ENCODE peak calls at places on chromosomes 5 and 9, in seven cellular contexts. R, Q, S, Y, I, W and B are unnamed samples.

GRCh38 chr5:154189819-154190651 is 498 bp upstream of the GALNT10 start:
- DNase-seq in Q (peak; percentile 92), Y (peak; percentile 68), I (peak; percentile 94), W (peak; percentile 66), R (peak; percentile 74), S (peak; percentile 71), B (peak; percentile 9)

GRCh38 chr5:131377785-131378325 is 114.0 kb downstream of the CDC42SE2 start:
- DNase-seq in R (no peak), W (no peak), Q (no peak), S (no peak), Y (no peak), I (no peak), B (no peak)

GRCh38 chr5:861442-862366 is 10.9 kb upstream of the ZDHHC11 start:
- DNase-seq in I (no peak), R (no peak), W (no peak), S (no peak), Q (no peak), Y (no peak), B (no peak)

GRCh38 chr9:95007470-95007869 is 281.0 kb downstream of the AOPEP start:
- DNase-seq in I (no peak), R (no peak), Q (no peak), W (no peak), Y (peak; percentile 75), S (no peak), B (no peak)

GRCh38 chr9:133727876-133728441 is 10.2 kb downstream of the SARDH start:
- DNase-seq in I (peak; percentile 55), W (no peak), Y (no peak), S (no peak), R (peak; percentile 5), Q (peak; percentile 2), B (no peak)

GRCh38 chr5:102223542-102224444 is 72.3 kb downstream of the SLCO4C1 start:
- DNase-seq in W (no peak), S (no peak), Y (peak; percentile 21), R (no peak), I (no peak), Q (peak; percentile 14), B (peak; percentile 2)

GRCh38 chr5:97297063-97297715 is 114.1 kb upstream of the RIOK2 start:
- DNase-seq in Y (peak; percentile 1), W (no peak), R (no peak), Q (peak; percentile 63), I (no peak), S (no peak), B (peak; percentile 42)

GRCh38 chr9:37284631-37285030 is 137.9 kb upstream of the GRHPR start:
- DNase-seq in R (no peak), Y (no peak), Q (no peak), I (no peak), S (no peak), W (no peak), B (no peak)

GRCh38 chr5:138105709-138106108 is 21.9 kb downstream of the WNT8A start:
- DNase-seq in W (no peak), S (no peak), I (no peak), Y (no peak), Q (no peak), R (no peak), B (no peak)

GRCh38 chr5:54362434-54362833 is 52.1 kb upstream of the ARL15 start:
- DNase-seq in R (no peak), Q (no peak), W (no peak), S (no peak), Y (no peak), I (no peak), B (no peak)

GRCh38 chr5:137761560-137761959 is 7.4 kb upstream of the HNRNPA0 start:
- DNase-seq in Y (no peak), Q (no peak), R (no peak), W (no peak), S (no peak), I (no peak), B (no peak)

GRCh38 chr5:38424237-38425080 is 132.0 kb downstream of the LIFR start:
- DNase-seq in Y (no peak), R (no peak), I (peak; percentile 67), W (no peak), S (no peak), Q (no peak), B (no peak)

GRCh38 chr5:32071351-32071944 is 102.7 kb downstream of the GOLPH3 start:
- DNase-seq in Q (no peak), W (no peak), R (no peak), I (no peak), S (no peak), Y (no peak), B (no peak)

GRCh38 chr9:123299558-123300126 is 31.3 kb upstream of the STRBP start:
- DNase-seq in Y (no peak), I (no peak), W (no peak), Q (no peak), R (no peak), S (no peak), B (no peak)

GRCh38 chr5:147307170-147307569 is 72.3 kb downstream of the STK32A start:
- DNase-seq in Y (no peak), I (no peak), Q (no peak), S (no peak), R (no peak), W (no peak), B (no peak)

GRCh38 chr5:60883229-60883628 is 39.2 kb upstream of the ELOVL7 start:
- DNase-seq in W (no peak), R (no peak), I (no peak), Q (peak; percentile 23), S (no peak), Y (no peak), B (no peak)

GRCh38 chr5:132658383-132659302 is 670 bp downstream of the IL13 start:
- DNase-seq in W (no peak), R (no peak), I (no peak), S (no peak), Q (no peak), Y (no peak), B (no peak)

GRCh38 chr5:124660229-124661093 is 86.0 kb downstream of the ZNF608 start:
- DNase-seq in Q (no peak), Y (peak; percentile 85), R (no peak), I (no peak), S (no peak), W (no peak), B (no peak)

GRCh38 chr5:54443264-54443663 is 12.2 kb upstream of the HSPB3 start:
- DNase-seq in Q (peak; percentile 41), Y (peak; percentile 1), R (no peak), I (no peak), S (no peak), W (no peak), B (peak; percentile 7)

GRCh38 chr9:129889936-129890717 is 54.9 kb downstream of the USP20 start:
- DNase-seq in I (peak; percentile 46), Q (peak; percentile 76), R (peak; percentile 67), W (peak; percentile 76), Y (no peak), S (peak; percentile 48), B (no peak)

GRCh38 chr5:180804129-180804601 is 1.6 kb upstream of the MGAT1 start:
- DNase-seq in Q (no peak), W (no peak), S (no peak), R (no peak), I (peak; percentile 10), Y (no peak), B (no peak)

GRCh38 chr5:72145351-72145750 is 38.1 kb downstream of the MAP1B start:
- DNase-seq in S (no peak), I (no peak), Q (no peak), W (no peak), R (no peak), Y (no peak), B (no peak)

GRCh38 chr9:18422296-18423036 is 51.5 kb upstream of the ADAMTSL1 start:
- DNase-seq in S (no peak), Y (no peak), Q (no peak), I (no peak), W (no peak), R (no peak), B (no peak)

GRCh38 chr5:124738751-124739559 is 7.5 kb downstream of the ZNF608 start:
- DNase-seq in W (no peak), R (no peak), S (no peak), Y (no peak), Q (peak; percentile 63), I (no peak), B (no peak)

GRCh38 chr5:123456242-123456641 is 33.0 kb upstream of the CEP120 start:
- DNase-seq in S (no peak), R (no peak), W (no peak), Q (no peak), Y (no peak), I (no peak), B (no peak)

GRCh38 chr9:38292480-38292879 is 100.0 kb upstream of the ALDH1B1 start:
- DNase-seq in W (no peak), I (no peak), Y (no peak), Q (no peak), S (no peak), R (no peak), B (no peak)

GRCh38 chr5:110840347-110840960 is 101.6 kb downstream of the SLC25A46 start:
- DNase-seq in I (peak; percentile 27), Y (no peak), S (no peak), W (no peak), R (no peak), Q (no peak), B (no peak)